ENCODE peak calls at places on chromosome 10, in eight cellular contexts. One of them, this sample, is unnamed.

GRCh38 chr10:93438796-93439253 is 43.3 kb downstream of the MYOF start:
- DNase-seq in thoracic aorta: no peak
- DNase-seq in cardiac fibroblast: peak
- DNase-seq in right atrium auricular region: no peak
- DNase-seq in cardiac muscle cell: peak
- DNase-seq in NB4: no peak
- DNase-seq in endothelial cell: peak
- DNase-seq in neural progenitor cell: peak
- DNase-seq in this sample: no peak

GRCh38 chr10:128437786-128438350 is 311.6 kb upstream of the MKI67 start:
- DNase-seq in thoracic aorta: no peak
- DNase-seq in cardiac fibroblast: no peak
- DNase-seq in right atrium auricular region: no peak
- DNase-seq in cardiac muscle cell: no peak
- DNase-seq in NB4: no peak
- DNase-seq in endothelial cell: no peak
- DNase-seq in neural progenitor cell: no peak
- DNase-seq in this sample: no peak

GRCh38 chr10:132855889-132856288 is 69.9 kb upstream of the NKX6-2 start:
- DNase-seq in thoracic aorta: no peak
- DNase-seq in cardiac fibroblast: no peak
- DNase-seq in right atrium auricular region: no peak
- DNase-seq in cardiac muscle cell: no peak
- DNase-seq in NB4: no peak
- DNase-seq in endothelial cell: no peak
- DNase-seq in neural progenitor cell: no peak
- DNase-seq in this sample: no peak

GRCh38 chr10:121240556-121240955 is 357.7 kb downstream of the FGFR2 start:
- DNase-seq in thoracic aorta: no peak
- DNase-seq in cardiac fibroblast: no peak
- DNase-seq in right atrium auricular region: no peak
- DNase-seq in cardiac muscle cell: no peak
- DNase-seq in NB4: no peak
- DNase-seq in endothelial cell: no peak
- DNase-seq in neural progenitor cell: no peak
- DNase-seq in this sample: no peak

GRCh38 chr10:93431361-93431760 is 50.8 kb downstream of the MYOF start:
- DNase-seq in thoracic aorta: no peak
- DNase-seq in cardiac fibroblast: no peak
- DNase-seq in right atrium auricular region: no peak
- DNase-seq in cardiac muscle cell: no peak
- DNase-seq in NB4: no peak
- DNase-seq in endothelial cell: no peak
- DNase-seq in neural progenitor cell: no peak
- DNase-seq in this sample: no peak

GRCh38 chr10:15725603-15726002 is 5.9 kb upstream of the ITGA8 start:
- DNase-seq in thoracic aorta: no peak
- DNase-seq in cardiac fibroblast: peak
- DNase-seq in right atrium auricular region: no peak
- DNase-seq in cardiac muscle cell: peak
- DNase-seq in NB4: peak
- DNase-seq in endothelial cell: peak
- DNase-seq in neural progenitor cell: peak
- DNase-seq in this sample: peak

GRCh38 chr10:111944331-111944730 is 239.2 kb downstream of the GPAM start:
- DNase-seq in thoracic aorta: no peak
- DNase-seq in cardiac fibroblast: no peak
- DNase-seq in right atrium auricular region: no peak
- DNase-seq in cardiac muscle cell: no peak
- DNase-seq in NB4: no peak
- DNase-seq in endothelial cell: no peak
- DNase-seq in neural progenitor cell: peak
- DNase-seq in this sample: no peak

GRCh38 chr10:44344727-44345126 is 40.2 kb downstream of the CXCL12 start:
- DNase-seq in thoracic aorta: no peak
- DNase-seq in cardiac fibroblast: no peak
- DNase-seq in right atrium auricular region: no peak
- DNase-seq in cardiac muscle cell: no peak
- DNase-seq in NB4: no peak
- DNase-seq in endothelial cell: no peak
- DNase-seq in neural progenitor cell: no peak
- DNase-seq in this sample: no peak

GRCh38 chr10:63935705-63936104 is 414.5 kb downstream of the REEP3 start:
- DNase-seq in thoracic aorta: no peak
- DNase-seq in cardiac fibroblast: peak
- DNase-seq in right atrium auricular region: no peak
- DNase-seq in cardiac muscle cell: peak
- DNase-seq in NB4: peak
- DNase-seq in endothelial cell: no peak
- DNase-seq in neural progenitor cell: no peak
- DNase-seq in this sample: no peak

GRCh38 chr10:30763933-30764332 is 134.4 kb upstream of the LYZL2 start:
- DNase-seq in thoracic aorta: no peak
- DNase-seq in cardiac fibroblast: no peak
- DNase-seq in right atrium auricular region: no peak
- DNase-seq in cardiac muscle cell: no peak
- DNase-seq in NB4: peak
- DNase-seq in endothelial cell: no peak
- DNase-seq in neural progenitor cell: no peak
- DNase-seq in this sample: no peak

GRCh38 chr10:103854265-103854686 is 1.1 kb downstream of the SH3PXD2A start:
- DNase-seq in thoracic aorta: no peak
- DNase-seq in cardiac fibroblast: no peak
- DNase-seq in right atrium auricular region: no peak
- DNase-seq in cardiac muscle cell: no peak
- DNase-seq in NB4: peak
- DNase-seq in endothelial cell: peak
- DNase-seq in neural progenitor cell: peak
- DNase-seq in this sample: no peak

GRCh38 chr10:131862548-131862947 is 38.3 kb upstream of the PPP2R2D start:
- DNase-seq in thoracic aorta: no peak
- DNase-seq in cardiac fibroblast: peak
- DNase-seq in right atrium auricular region: no peak
- DNase-seq in cardiac muscle cell: no peak
- DNase-seq in NB4: no peak
- DNase-seq in endothelial cell: no peak
- DNase-seq in neural progenitor cell: no peak
- DNase-seq in this sample: no peak

GRCh38 chr10:81872206-81872605 is 2.8 kb upstream of the NRG3 start:
- DNase-seq in thoracic aorta: no peak
- DNase-seq in cardiac fibroblast: no peak
- DNase-seq in right atrium auricular region: no peak
- DNase-seq in cardiac muscle cell: peak
- DNase-seq in NB4: no peak
- DNase-seq in endothelial cell: no peak
- DNase-seq in neural progenitor cell: no peak
- DNase-seq in this sample: no peak

GRCh38 chr10:12403119-12403518 is 53.8 kb downstream of the CAMK1D start:
- DNase-seq in thoracic aorta: no peak
- DNase-seq in cardiac fibroblast: no peak
- DNase-seq in right atrium auricular region: no peak
- DNase-seq in cardiac muscle cell: no peak
- DNase-seq in NB4: no peak
- DNase-seq in endothelial cell: no peak
- DNase-seq in neural progenitor cell: no peak
- DNase-seq in this sample: no peak

GRCh38 chr10:72688208-72688651 is 3.7 kb upstream of the MCU start:
- DNase-seq in thoracic aorta: no peak
- DNase-seq in cardiac fibroblast: peak
- DNase-seq in right atrium auricular region: no peak
- DNase-seq in cardiac muscle cell: peak
- DNase-seq in NB4: no peak
- DNase-seq in endothelial cell: no peak
- DNase-seq in neural progenitor cell: no peak
- DNase-seq in this sample: peak

GRCh38 chr10:15200626-15201025 is 32.1 kb upstream of the NMT2 start:
- DNase-seq in thoracic aorta: no peak
- DNase-seq in cardiac fibroblast: peak
- DNase-seq in right atrium auricular region: no peak
- DNase-seq in cardiac muscle cell: peak
- DNase-seq in NB4: no peak
- DNase-seq in endothelial cell: no peak
- DNase-seq in neural progenitor cell: no peak
- DNase-seq in this sample: peak

GRCh38 chr10:103803941-103804340 is 51.4 kb downstream of the SH3PXD2A start:
- DNase-seq in thoracic aorta: no peak
- DNase-seq in cardiac fibroblast: no peak
- DNase-seq in right atrium auricular region: no peak
- DNase-seq in cardiac muscle cell: no peak
- DNase-seq in NB4: no peak
- DNase-seq in endothelial cell: no peak
- DNase-seq in neural progenitor cell: no peak
- DNase-seq in this sample: no peak

GRCh38 chr10:124717911-124718734 is 26.1 kb downstream of the FAM53B start:
- DNase-seq in thoracic aorta: no peak
- DNase-seq in cardiac fibroblast: no peak
- DNase-seq in right atrium auricular region: no peak
- DNase-seq in cardiac muscle cell: no peak
- DNase-seq in NB4: peak
- DNase-seq in endothelial cell: no peak
- DNase-seq in neural progenitor cell: no peak
- DNase-seq in this sample: no peak

GRCh38 chr10:88091490-88092061 is 228.2 kb downstream of the PTEN start:
- DNase-seq in thoracic aorta: no peak
- DNase-seq in cardiac fibroblast: no peak
- DNase-seq in right atrium auricular region: no peak
- DNase-seq in cardiac muscle cell: no peak
- DNase-seq in NB4: peak
- DNase-seq in endothelial cell: no peak
- DNase-seq in neural progenitor cell: no peak
- DNase-seq in this sample: no peak

DNA sequence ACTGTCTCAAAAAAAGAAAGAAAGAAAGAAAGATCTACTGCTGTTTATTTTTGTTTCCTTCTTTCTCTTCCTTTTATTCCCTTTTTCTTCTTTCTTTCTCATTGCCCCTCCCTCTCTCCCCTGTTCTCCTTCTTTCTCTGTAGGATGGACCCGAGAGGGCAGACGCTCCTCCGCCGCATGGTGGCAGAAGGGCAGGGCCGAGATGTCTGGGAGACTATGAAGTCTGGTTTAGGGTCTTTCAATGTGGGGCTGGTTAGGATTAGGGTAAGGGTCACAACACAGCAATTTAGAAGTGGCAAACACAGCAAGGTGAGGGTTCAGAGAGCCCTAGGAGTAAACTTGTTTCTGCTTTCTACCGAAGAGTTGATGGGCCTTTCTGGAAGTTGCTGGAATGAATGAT is 45.7 kb upstream of the RASGEF1A start:
- DNase-seq in thoracic aorta: no peak
- DNase-seq in cardiac fibroblast: no peak
- DNase-seq in right atrium auricular region: no peak
- DNase-seq in cardiac muscle cell: no peak
- DNase-seq in NB4: no peak
- DNase-seq in endothelial cell: no peak
- DNase-seq in neural progenitor cell: no peak
- DNase-seq in this sample: no peak
- TF ChIP-seq CTCF in thoracic aorta: no peak
- TF ChIP-seq CTCF in cardiac fibroblast: no peak
- TF ChIP-seq CTCF in right atrium auricular region: no peak
- TF ChIP-seq CTCF in cardiac muscle cell: no peak
- TF ChIP-seq CTCF in NB4: no peak
- TF ChIP-seq CTCF in endothelial cell: no peak
- TF ChIP-seq CTCF in neural progenitor cell: peak
- TF ChIP-seq CTCF in this sample: no peak

DNA sequence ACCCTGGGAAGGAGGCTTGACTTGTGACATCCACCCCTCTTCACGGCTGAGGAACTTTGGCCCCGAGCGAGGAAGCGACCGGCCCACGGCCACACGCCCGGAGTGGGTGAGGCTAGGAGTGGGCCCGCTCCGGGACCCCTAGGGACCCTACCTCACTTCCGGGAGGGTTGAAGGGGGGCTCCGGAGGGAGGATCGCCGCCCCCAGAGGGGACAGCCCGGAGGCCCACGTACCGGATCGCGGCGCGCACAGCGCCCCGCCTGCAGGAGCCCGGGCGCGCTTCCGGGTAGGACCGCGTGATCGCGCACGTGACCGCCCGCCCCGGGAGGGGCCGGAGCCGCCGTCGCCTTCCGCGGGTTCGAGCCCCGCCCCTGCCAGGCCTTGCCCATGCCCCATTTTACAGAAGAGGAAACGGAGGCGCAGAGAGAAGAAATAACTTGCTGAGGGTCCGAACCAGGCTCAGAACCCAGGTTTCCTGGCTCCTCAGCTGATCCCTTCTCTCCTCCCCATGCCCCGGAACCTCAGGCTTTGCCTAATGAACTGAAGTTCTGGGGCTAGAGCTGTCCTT is at the start of gene HPS1:
- DNase-seq in thoracic aorta: no peak
- DNase-seq in cardiac fibroblast: peak
- DNase-seq in right atrium auricular region: peak
- DNase-seq in cardiac muscle cell: peak
- DNase-seq in NB4: peak
- DNase-seq in endothelial cell: peak
- DNase-seq in neural progenitor cell: peak
- DNase-seq in this sample: peak
- TF ChIP-seq CTCF in thoracic aorta: no peak
- TF ChIP-seq CTCF in cardiac fibroblast: no peak
- TF ChIP-seq CTCF in right atrium auricular region: peak
- TF ChIP-seq CTCF in cardiac muscle cell: no peak
- TF ChIP-seq CTCF in NB4: no peak
- TF ChIP-seq CTCF in endothelial cell: no peak
- TF ChIP-seq CTCF in neural progenitor cell: peak
- TF ChIP-seq CTCF in this sample: peak

DNA sequence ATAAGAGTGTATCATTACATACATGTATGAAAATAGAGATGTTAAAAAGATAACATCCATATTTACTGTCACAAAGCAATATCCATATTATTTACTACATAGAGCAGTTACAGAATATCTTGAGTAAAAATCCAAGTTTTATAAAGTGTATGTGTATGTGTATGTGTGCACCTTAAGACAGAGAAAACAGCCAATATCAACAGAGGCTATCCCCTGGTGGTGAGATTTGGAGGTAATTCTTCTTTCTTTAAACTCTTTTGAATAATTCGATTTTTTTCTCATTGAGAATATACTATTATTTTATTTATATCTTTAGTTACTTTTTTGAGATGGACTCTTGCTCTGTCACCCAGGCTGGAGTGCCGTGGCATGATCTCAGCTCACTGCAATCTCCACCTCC is 18.4 kb downstream of the TRDMT1 start:
- DNase-seq in thoracic aorta: no peak
- DNase-seq in cardiac fibroblast: no peak
- DNase-seq in right atrium auricular region: no peak
- DNase-seq in cardiac muscle cell: no peak
- DNase-seq in NB4: no peak
- DNase-seq in endothelial cell: no peak
- DNase-seq in neural progenitor cell: no peak
- DNase-seq in this sample: no peak
- TF ChIP-seq CTCF in thoracic aorta: peak
- TF ChIP-seq CTCF in cardiac fibroblast: peak
- TF ChIP-seq CTCF in right atrium auricular region: peak
- TF ChIP-seq CTCF in cardiac muscle cell: peak
- TF ChIP-seq CTCF in NB4: no peak
- TF ChIP-seq CTCF in endothelial cell: peak
- TF ChIP-seq CTCF in neural progenitor cell: no peak
- TF ChIP-seq CTCF in this sample: peak

DNA sequence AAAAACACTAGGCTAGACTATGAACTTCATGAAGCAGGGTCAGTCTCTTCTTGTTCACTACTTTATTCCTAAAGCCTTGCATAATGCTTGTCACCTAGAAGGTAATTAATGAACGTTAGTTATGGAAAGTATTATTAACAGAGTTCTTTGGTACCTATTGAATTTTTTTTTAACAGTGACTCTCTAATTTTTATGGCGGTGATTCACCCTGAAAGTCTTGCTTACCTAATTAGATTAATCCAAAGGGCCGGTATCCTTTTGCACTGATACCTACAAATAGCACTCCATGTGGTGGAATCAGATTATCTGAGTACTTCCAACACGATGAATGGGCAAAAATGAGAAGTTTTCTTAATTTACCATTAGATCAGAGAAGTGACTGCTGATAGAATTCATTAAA is 31.7 kb downstream of the STAM start:
- DNase-seq in thoracic aorta: no peak
- DNase-seq in cardiac fibroblast: no peak
- DNase-seq in right atrium auricular region: no peak
- DNase-seq in cardiac muscle cell: no peak
- DNase-seq in NB4: no peak
- DNase-seq in endothelial cell: no peak
- DNase-seq in neural progenitor cell: peak
- DNase-seq in this sample: peak
- TF ChIP-seq CTCF in thoracic aorta: no peak
- TF ChIP-seq CTCF in cardiac fibroblast: no peak
- TF ChIP-seq CTCF in right atrium auricular region: no peak
- TF ChIP-seq CTCF in cardiac muscle cell: no peak
- TF ChIP-seq CTCF in NB4: no peak
- TF ChIP-seq CTCF in endothelial cell: no peak
- TF ChIP-seq CTCF in neural progenitor cell: no peak
- TF ChIP-seq CTCF in this sample: no peak

This sample was measured in HFFc6.